ENCODE peak calls at places on chromosomes 13 and 19, in five cellular contexts. G is CD4-positive, CD25-positive, alpha-beta regulatory T cell; Z is GM23338; R is neural progenitor cell; O is fibroblast of lung. C is an unnamed sample. For H3K4me1, the result is how much of the 10 kb centered on the place peaks cover.

GRCh38 chr13:113499936-113500335 is 9.4 kb upstream of the DCUN1D2 start:
- DNase-seq in O (peak), G (no peak), R (no peak), Z (no peak), C (no peak)

GRCh38 chr19:56136362-56136761 is 4.7 kb upstream of the ZNF444 start:
- DNase-seq in Z (peak), R (peak), G (no peak), O (no peak), C (no peak)

GRCh38 chr13:23991119-23991518 is 93.8 kb upstream of the C1QTNF9B start:
- DNase-seq in Z (no peak), G (no peak), R (no peak), O (peak), C (no peak)

GRCh38 chr19:1941146-1942077 is at the start of gene CSNK1G2:
- DNase-seq in R (no peak), G (no peak), O (no peak), Z (no peak), C (no peak)

GRCh38 chr19:6835501-6835900 is 51.9 kb upstream of the ADGRE1 start:
- DNase-seq in Z (no peak), R (no peak), O (no peak), G (no peak), C (no peak)

GRCh38 chr19:52923782-52924593 is 760 bp upstream of the ZNF888 start:
- DNase-seq in O (peak), R (no peak), Z (peak), G (no peak), C (no peak)

GRCh38 chr13:91893040-91893439 is 494.6 kb downstream of the GPC5 start:
- DNase-seq in G (no peak), R (no peak), O (no peak), Z (no peak), C (no peak)

GRCh38 chr13:99330942-99331341 is 23.7 kb upstream of the GPR183 start:
- DNase-seq in O (no peak), R (no peak), Z (no peak), G (no peak), C (no peak)

GRCh38 chr19:588093-588742 is 1.5 kb upstream of the HCN2 start:
- DNase-seq in O (peak), Z (peak), G (peak), R (peak), C (peak)

GRCh38 chr19:29704562-29705558 is 10.2 kb downstream of the C19orf12 start:
- DNase-seq in O (no peak), G (peak), R (no peak), Z (no peak), C (no peak)

GRCh38 chr19:21677696-21678418 is 89.5 kb downstream of the ZNF100 start:
- DNase-seq in O (no peak), R (no peak), Z (peak), G (no peak), C (no peak)

GRCh38 chr19:13033819-13034611 is 38.7 kb downstream of the NFIX start:
- DNase-seq in O (peak), Z (peak), R (peak), G (peak), C (peak)

GRCh38 chr19:6971366-6971765 is 49.9 kb downstream of the MBD3L2B start:
- DNase-seq in R (no peak), G (no peak), O (peak), Z (no peak), C (no peak)

GRCh38 chr13:77831870-77832269 is 86.8 kb downstream of the EDNRB start:
- DNase-seq in Z (no peak), G (no peak), O (no peak), R (no peak), C (no peak)

GRCh38 chr13:97142452-97142851 is 79.7 kb upstream of the MBNL2 start:
- DNase-seq in G (no peak), Z (peak), O (no peak), R (no peak), C (no peak)

GRCh38 chr13:41694902-41695301 is 237.6 kb downstream of the RGCC start:
- DNase-seq in R (no peak), O (peak), G (no peak), Z (no peak), C (peak)

GRCh38 chr13:109198585-109198984 is 569.2 kb downstream of the MYO16 start:
- DNase-seq in O (peak), G (no peak), R (no peak), Z (no peak), C (no peak)

GRCh38 chr13:73803997-73804396 is 330.2 kb downstream of the KLF12 start:
- DNase-seq in R (no peak), G (no peak), O (peak), Z (no peak), C (no peak)

GRCh38 chr19:8569066-8569761 is 8.0 kb downstream of the MYO1F start:
- DNase-seq in Z (no peak), O (peak), G (peak), R (no peak), C (no peak)

GRCh38 chr13:36163809-36164308 is 32.7 kb upstream of the DCLK1 start:
- DNase-seq in R (no peak), O (peak), G (no peak), Z (peak), C (no peak)

GRCh38 chr13:98598043-98598442 is 21.1 kb upstream of the STK24 start:
- DNase-seq in O (no peak), Z (peak), R (peak), G (no peak), C (no peak)

GRCh38 chr19:18293642-18294466 is 12.4 kb upstream of the JUND start:
- DNase-seq in R (peak), Z (peak), G (no peak), O (no peak), C (no peak)

GRCh38 chr19:4649392-4650094 is 10.2 kb downstream of the TNFAIP8L1 start:
- DNase-seq in R (no peak), Z (no peak), O (no peak), G (no peak), C (no peak)

GRCh38 chr19:56110515-56111448 is 10.3 kb downstream of the ZNF787 start:
- DNase-seq in G (no peak), O (no peak), R (peak), Z (no peak), C (no peak)

GRCh38 chr13:76808927-76809326 is 77.3 kb downstream of the KCTD12 start:
- DNase-seq in O (no peak), Z (no peak), R (no peak), G (no peak), C (no peak)

GRCh38 chr13:50911051-50911690 is 1.6 kb downstream of the RNASEH2B start:
- DNase-seq in O (peak), R (peak), G (peak), Z (no peak), C (peak)

GRCh38 chr13:50914301-50914700 is 4.7 kb downstream of the RNASEH2B start:
- DNase-seq in O (peak), Z (no peak), G (no peak), R (no peak), C (no peak)

GRCh38 chr13:50914848-50915247 is 5.3 kb downstream of the RNASEH2B start:
- DNase-seq in Z (no peak), G (peak), R (no peak), O (peak), C (peak)

GRCh38 chr13:50911937-50912624 is 2.5 kb downstream of the RNASEH2B start:
- DNase-seq in O (peak), G (peak), Z (peak), R (peak), C (peak)

DNA sequence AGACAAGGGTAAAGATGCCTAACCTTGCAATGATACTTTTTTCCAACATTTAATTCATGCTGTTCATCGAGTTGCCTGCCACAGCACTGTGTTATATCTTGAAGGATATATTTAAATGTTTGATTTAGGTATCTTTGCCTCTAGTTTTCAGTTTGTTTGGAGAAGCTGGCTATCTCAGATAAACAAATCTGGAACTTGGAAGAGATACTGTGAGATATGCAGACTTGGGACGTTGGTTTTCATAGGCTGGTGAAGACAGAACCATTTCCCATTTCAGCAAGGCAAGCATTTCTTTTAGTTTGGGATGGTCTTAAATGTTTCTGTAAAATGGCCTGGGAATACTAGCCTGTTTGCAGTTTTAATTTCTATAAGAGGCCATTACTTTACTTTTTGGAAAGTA is 3.3 kb downstream of the RNASEH2B start:
- DNase-seq in R (no peak), Z (no peak), O (no peak), G (no peak), C (no peak)
- H3K4me1 ChIP-seq in R (under half), Z (under half), O (under half), G (half or more), C (half or more)

DNA sequence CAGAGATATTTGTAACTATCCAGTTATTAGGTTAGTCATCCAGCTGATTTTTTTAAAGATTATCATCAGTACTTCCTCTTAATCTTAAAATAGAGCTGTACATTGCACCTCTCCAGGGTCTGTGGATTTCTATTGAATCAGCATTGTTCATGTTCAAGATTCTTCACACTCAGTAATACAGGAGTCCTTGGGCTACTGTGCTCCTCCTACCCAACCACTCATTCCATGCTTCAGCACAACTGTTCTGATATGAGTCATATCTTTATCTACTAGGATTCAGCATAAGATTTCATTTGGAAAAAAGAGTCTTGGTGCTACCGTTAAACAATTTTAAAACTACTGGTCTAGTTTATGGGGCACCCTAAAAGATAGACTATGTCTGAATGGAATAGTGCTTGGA is 357.8 kb downstream of the DCT start:
- DNase-seq in Z (no peak), O (peak), R (no peak), G (no peak), C (no peak)
- H3K4me3 ChIP-seq in Z (no peak), O (no peak), R (no peak), G (no peak), C (no peak)

GRCh38 chr19:38733241-38733492 is 11.1 kb downstream of the CAPN12 start:
- DNase-seq in G (no peak), O (no peak), R (no peak), Z (no peak), C (no peak)
- H3K4me1 ChIP-seq in G (under half), O (under half), R (under half), Z (under half), C (under half)

GRCh38 chr13:45511310-45512147 is 46.8 kb downstream of the COG3 start:
- DNase-seq in O (peak), Z (peak), R (peak), G (peak), C (peak)
- H3K4me3 ChIP-seq in O (no peak), Z (no peak), R (no peak), G (no peak), C (no peak)

DNA sequence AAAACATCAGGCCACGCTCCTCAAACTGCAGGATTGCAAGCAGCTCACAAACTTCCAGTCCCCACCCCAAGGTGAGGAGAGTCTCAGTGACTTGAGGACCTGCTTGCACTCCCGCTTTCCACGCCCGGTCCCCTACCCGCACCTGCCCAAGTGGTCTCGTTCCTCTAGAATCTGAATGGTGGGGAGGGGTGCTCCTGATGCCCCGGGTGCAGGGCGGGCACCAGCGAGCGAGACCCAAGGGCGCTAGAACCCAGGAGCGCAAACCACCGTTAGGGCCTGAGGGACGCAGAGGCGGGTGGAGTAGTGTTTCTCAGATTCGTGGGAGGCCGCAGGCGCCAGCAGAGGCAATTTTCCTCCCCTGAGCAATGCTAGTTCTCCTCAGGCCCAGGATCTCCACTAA is 40.3 kb downstream of the SOX1 start:
- DNase-seq in O (no peak), Z (no peak), G (no peak), R (no peak), C (no peak)
- H3K4me1 ChIP-seq in O (under half), Z (under half), G (under half), R (half or more), C (under half)

GRCh38 chr19:57359300-57359699 is 4.1 kb upstream of the TRAPPC2B start:
- DNase-seq in Z (no peak), O (no peak), R (no peak), G (no peak), C (no peak)
- H3K4me3 ChIP-seq in Z (no peak), O (no peak), R (no peak), G (no peak), C (no peak)

C was measured in OCI-LY7.